ENCODE peak calls at places on chromosomes 1 and 21, in four cellular contexts. W is K562, N is right lobe of liver, S is transverse colon. Z is an unnamed sample.

GRCh38 chr1:195745170-195746009 is 862.9 kb downstream of the KCNT2 start:
- DNase-seq in W (no peak), N (no peak), S (no peak), Z (no peak)

GRCh38 chr1:64624859-64625258 is 120.0 kb upstream of the RAVER2 start:
- DNase-seq in S (no peak), W (no peak), N (no peak), Z (no peak)

GRCh38 chr1:221327954-221328353 is 413.9 kb downstream of the DUSP10 start:
- DNase-seq in S (no peak), N (peak), W (no peak), Z (no peak)

GRCh38 chr1:171904778-171905449 is 63.6 kb downstream of the DNM3 start:
- DNase-seq in W (no peak), S (no peak), N (no peak), Z (no peak)

GRCh38 chr1:161198877-161199431 is at the start of gene ADAMTS4:
- DNase-seq in W (peak), S (peak), N (peak), Z (peak)

GRCh38 chr1:85734961-85735360 is 26.7 kb upstream of the ZNHIT6 start:
- DNase-seq in W (no peak), N (no peak), S (no peak), Z (no peak)

GRCh38 chr1:86778510-86779218 is 74.3 kb downstream of the SH3GLB1 start:
- DNase-seq in W (peak), S (no peak), N (no peak), Z (no peak)

GRCh38 chr1:8294170-8294697 is 23.7 kb upstream of the SLC45A1 start:
- DNase-seq in S (no peak), W (no peak), N (no peak), Z (no peak)

GRCh38 chr1:33257759-33258712 is 1.7 kb downstream of the ZNF362 start:
- DNase-seq in W (no peak), N (peak), S (peak), Z (no peak)

GRCh38 chr1:183244466-183244865 is 58.4 kb downstream of the LAMC2 start:
- DNase-seq in S (peak), N (no peak), W (no peak), Z (peak)

GRCh38 chr21:46183910-46184624 is at the start of gene SPATC1L:
- DNase-seq in S (peak), N (no peak), W (peak), Z (peak)

GRCh38 chr1:206471415-206471801 is 1.1 kb downstream of the IKBKE start:
- DNase-seq in N (no peak), W (no peak), S (no peak), Z (no peak)

GRCh38 chr1:21624577-21625389 is 44.4 kb downstream of the RAP1GAP start:
- DNase-seq in S (no peak), N (peak), W (no peak), Z (no peak)

GRCh38 chr21:45537111-45537745 is 5.0 kb downstream of the SLC19A1 start:
- DNase-seq in N (no peak), S (peak), W (no peak), Z (no peak)

GRCh38 chr1:182784556-182785171 is 4.9 kb upstream of the NPL start:
- DNase-seq in S (no peak), W (peak), N (no peak), Z (no peak)

GRCh38 chr21:36773111-36773510 is 74.2 kb downstream of the SIM2 start:
- DNase-seq in N (peak), W (no peak), S (peak), Z (no peak)

GRCh38 chr1:207964195-207964966 is 53.5 kb upstream of the CD34 start:
- DNase-seq in S (no peak), W (peak), N (no peak), Z (peak)

GRCh38 chr1:25099343-25099951 is 132.9 kb downstream of the SYF2 start:
- DNase-seq in W (no peak), S (peak), N (no peak), Z (no peak)

GRCh38 chr1:222955964-222956363 is 141.1 kb downstream of the DISP1 start:
- DNase-seq in S (no peak), N (no peak), W (no peak), Z (no peak)

GRCh38 chr1:227729144-227729880 is 5.8 kb downstream of the JMJD4 start:
- DNase-seq in S (no peak), W (peak), N (no peak), Z (no peak)
- TF ChIP-seq POLR2A in S (no peak), W (no peak), N (no peak), Z (no peak)

DNA sequence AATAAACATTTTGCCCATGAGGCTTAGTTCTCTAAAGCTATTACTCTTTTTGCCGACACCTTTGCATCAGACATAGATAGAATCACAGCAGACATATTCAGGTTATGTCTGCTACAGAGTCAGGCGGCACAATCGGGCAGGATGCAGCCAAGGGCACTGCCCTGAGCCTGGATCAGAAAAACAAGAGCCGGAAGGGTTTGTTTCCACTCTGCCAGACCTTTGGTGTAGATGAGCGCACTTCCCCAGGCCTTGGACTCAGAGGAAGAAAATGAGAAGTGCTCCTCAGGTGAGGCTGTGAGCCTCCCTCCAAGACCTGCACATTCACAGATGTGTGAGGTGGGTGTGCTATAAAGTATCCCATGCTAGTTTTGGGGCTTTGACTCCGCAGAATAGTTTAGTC is 43.7 kb downstream of the GNG12 start:
- DNase-seq in N (no peak), S (no peak), W (no peak), Z (no peak)
- TF ChIP-seq CTCF in N (no peak), S (no peak), W (no peak), Z (no peak)

GRCh38 chr1:2643414-2644077 is 10.7 kb upstream of the MMEL1 start:
- DNase-seq in W (no peak), N (peak), S (no peak), Z (no peak)
- H3K4me3 ChIP-seq in W (peak), N (peak), S (peak), Z (peak)

DNA sequence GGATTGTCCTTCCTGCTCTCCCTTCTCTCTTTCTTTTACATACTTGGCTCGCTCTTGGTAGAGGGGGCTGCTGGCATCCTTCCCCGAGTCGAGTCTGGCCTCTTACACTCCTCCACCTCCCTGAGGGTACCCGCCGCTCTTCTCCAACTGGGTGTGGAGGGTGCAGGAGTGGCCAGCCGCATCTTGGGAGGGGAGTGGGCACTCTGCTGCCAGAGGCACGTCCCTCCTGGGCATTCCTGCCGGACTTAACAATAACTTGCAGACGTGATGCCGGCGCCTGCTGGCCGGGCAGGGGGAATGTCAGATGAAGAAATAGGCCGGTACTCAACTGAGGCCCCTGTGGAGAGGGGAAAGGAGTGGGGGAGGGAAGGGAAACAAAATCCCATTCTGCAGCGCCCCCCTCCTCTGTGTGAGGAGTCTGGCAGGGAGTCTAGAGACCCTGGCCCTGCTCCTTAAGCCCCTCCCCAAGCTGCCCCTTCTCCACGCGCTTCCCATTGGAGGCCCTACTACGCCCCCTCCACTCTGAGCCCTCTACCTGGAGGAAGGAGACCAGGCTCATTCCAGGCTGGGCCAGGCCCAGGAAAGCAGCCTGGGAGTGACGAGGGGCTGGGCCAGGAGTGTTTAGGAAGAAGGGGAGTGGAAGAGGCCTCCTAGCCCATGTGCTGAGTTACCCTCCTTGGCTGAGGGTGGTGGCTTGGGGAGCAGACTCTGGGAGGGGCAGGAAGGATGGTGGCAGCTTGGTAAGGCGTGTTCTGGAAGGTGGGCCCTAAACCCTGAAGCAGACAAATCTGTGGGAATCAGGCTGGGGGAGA is 1.8 kb downstream of the ATP2B4 start:
- DNase-seq in W (no peak), S (peak), N (peak), Z (no peak)
- TF ChIP-seq POLR2A in W (no peak), S (peak), N (no peak), Z (no peak)

Z was measured in lower leg skin.